ENCODE peak calls at places on chromosomes 12 and 14, in four cellular contexts. M, A, J and D are unnamed samples.

GRCh38 chr12:96073346-96074336 is 38.3 kb upstream of the LTA4H start:
- DNase-seq in M (no peak), A (no peak), J (no peak), D (no peak)

GRCh38 chr12:25054783-25055144 is 105.9 kb upstream of the BCAT1 start:
- DNase-seq in M (no peak), A (no peak), J (no peak), D (no peak)

GRCh38 chr12:6347367-6348338 is 5.8 kb upstream of the TNFRSF1A start:
- DNase-seq in M (peak), A (no peak), J (no peak), D (peak)

GRCh38 chr12:12441891-12442461 is 85.1 kb downstream of the BORCS5 start:
- DNase-seq in M (no peak), A (no peak), J (no peak), D (no peak)

GRCh38 chr12:28958553-28959195 is 190.4 kb upstream of the FAR2 start:
- DNase-seq in M (no peak), A (no peak), J (no peak), D (peak)

GRCh38 chr14:55123101-55123500 is 6.0 kb upstream of the LGALS3 start:
- DNase-seq in M (no peak), A (no peak), J (no peak), D (peak)

GRCh38 chr12:1927051-1927680 is 8.7 kb upstream of the CACNA2D4 start:
- DNase-seq in M (no peak), A (peak), J (no peak), D (no peak)

GRCh38 chr12:56991319-56991906 is 14.9 kb downstream of the ZBTB39 start:
- DNase-seq in M (peak), A (no peak), J (peak), D (no peak)

GRCh38 chr12:64998327-64999156 is 122.6 kb downstream of the WIF1 start:
- DNase-seq in M (no peak), A (no peak), J (no peak), D (peak)

GRCh38 chr12:62698701-62699101 is 232.1 kb downstream of the MON2 start:
- DNase-seq in M (no peak), A (no peak), J (no peak), D (peak)

GRCh38 chr14:40909906-40910305 is 696.8 kb upstream of the LRFN5 start:
- DNase-seq in M (no peak), A (no peak), J (no peak), D (no peak)

GRCh38 chr14:73237219-73237785 is at the start of gene PAPLN:
- DNase-seq in M (peak), A (no peak), J (no peak), D (no peak)

DNA sequence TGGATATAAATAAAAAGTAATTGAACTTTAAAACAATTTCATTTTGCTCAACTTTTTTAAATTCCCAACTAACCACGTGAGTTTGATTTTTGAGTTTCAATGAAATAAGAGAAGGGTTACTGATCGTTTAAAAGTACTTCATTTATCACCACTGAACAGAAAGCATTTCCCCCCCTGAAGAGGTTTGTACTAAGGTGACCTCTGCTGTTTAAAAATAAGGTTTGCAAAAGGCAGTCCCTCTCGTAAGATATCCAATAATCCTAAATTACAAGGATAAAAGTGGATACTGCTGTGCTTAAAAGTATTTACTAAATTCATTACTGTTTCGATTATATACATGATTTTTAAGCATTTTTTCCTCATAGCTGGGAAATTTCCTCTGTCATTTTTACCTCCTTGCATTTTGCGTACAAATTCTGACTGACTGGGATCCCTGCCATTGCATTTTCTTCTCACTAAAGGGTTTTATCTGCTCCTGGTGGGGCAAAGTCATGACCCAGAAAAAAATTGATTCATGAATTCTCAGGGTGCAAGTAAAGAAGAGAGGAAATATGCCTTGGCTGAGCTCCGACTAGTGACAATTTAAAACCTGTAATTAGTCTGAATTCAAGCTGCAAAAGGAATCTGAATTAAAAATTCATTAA is 463.8 kb downstream of the PRKD1 start:
- DNase-seq in M (no peak), A (no peak), J (no peak), D (peak)
- TF ChIP-seq CTCF in M (no peak), A (no peak), J (no peak), D (peak)

GRCh38 chr14:23056257-23056955 is 914 bp downstream of the CDH24 start:
- DNase-seq in M (peak), A (peak), J (peak), D (peak)

GRCh38 chr14:23057757-23058653 is 685 bp upstream of the CDH24 start:
- DNase-seq in M (peak), A (peak), J (peak), D (peak)

GRCh38 chr14:23058654-23059504 is 1.6 kb upstream of the CDH24 start:
- DNase-seq in M (no peak), A (no peak), J (no peak), D (no peak)

GRCh38 chr14:23055621-23056256 is 1.6 kb downstream of the CDH24 start:
- DNase-seq in M (no peak), A (no peak), J (no peak), D (peak)

DNA sequence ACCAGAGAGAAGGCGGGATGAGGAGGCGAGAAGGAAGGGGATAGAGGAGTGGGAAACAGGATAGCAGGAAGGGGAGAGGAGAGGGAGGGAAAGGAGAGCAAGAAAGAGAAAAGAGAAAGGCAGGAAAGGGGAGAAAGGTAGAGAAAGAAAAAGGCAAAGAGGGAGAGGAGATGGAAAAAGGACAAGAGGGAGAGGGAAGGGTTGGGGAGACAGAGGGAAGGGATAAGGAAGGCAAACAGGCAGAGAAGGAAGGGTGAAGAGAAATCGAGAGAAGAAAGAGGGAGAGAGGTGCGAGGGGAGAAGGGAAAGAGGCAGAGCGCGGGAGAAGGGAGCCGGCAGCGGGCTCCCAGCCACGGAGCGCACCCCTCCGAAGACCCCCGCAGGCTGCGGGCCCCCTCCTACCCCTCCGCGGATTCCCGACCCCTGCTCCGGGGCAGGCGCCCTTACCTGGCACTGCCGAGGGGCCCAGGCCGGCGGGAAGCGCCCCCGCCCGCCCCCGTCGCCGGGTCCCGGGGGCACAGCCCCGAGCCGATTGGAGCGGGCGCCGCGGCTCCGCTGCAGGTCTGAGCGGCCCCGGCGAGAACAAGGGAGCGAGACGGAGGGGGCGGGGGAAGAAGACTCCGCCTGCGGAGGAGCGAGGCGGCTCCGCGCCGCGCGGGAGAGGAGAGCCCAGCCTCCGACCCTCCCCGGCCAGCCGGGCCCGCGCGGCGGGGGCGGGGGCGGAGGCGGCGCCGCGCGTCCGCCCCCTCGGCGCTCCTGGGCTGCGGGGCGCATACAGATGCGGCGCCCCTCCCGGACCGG is at the start of gene CDH24:
- DNase-seq in M (peak), A (peak), J (no peak), D (peak)
- H3K4me3 ChIP-seq in M (peak), A (peak), J (peak), D (peak)

GRCh38 chr12:49364989-49365388 is 2.3 kb upstream of the SPATS2 start:
- DNase-seq in M (no peak), A (no peak), J (no peak), D (peak)

GRCh38 chr12:49365542-49365941 is 1.7 kb upstream of the SPATS2 start:
- DNase-seq in M (no peak), A (no peak), J (no peak), D (no peak)

GRCh38 chr12:49367381-49368239 is at the start of gene SPATS2:
- DNase-seq in M (peak), A (peak), J (peak), D (no peak)

GRCh38 chr12:49368240-49368600 is 958 bp downstream of the SPATS2 start:
- DNase-seq in M (no peak), A (no peak), J (no peak), D (no peak)

DNA sequence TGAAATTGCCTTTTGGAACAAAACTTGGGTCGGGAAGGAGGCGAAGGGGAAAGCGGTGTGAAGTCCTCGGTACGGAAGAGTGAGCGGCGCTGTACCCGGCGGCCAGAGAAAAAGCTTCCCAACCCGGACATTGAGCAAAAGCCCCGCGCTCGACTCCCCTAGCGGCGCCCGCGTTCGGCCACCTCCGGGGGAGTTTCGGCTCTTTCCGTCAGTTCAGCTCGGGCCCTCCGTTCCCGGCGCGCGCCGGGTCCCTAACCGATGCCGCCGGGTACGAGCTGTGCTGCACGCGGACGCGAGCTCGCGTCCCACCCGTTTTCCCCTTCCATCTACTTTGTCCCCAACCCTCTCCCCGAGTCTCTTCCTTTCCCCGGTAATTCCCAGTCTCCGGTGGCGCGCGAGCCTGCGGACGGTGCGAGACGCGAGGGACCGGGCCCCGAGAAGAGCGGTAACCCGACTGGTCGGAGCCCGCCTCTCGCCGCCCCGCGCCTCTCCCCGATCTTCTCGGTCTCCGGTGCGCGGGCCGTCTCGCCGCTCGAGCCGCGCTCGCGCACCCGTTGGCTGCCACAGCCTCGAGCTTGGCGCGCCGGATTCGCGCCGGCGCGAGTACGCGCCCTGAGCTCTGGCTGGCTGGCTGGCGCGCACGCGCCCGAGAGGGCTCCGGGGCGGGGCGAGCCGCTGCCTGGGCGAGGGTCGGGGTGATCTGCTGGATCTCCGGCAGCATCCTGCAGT is 446 bp upstream of the SPATS2 start:
- DNase-seq in M (peak), A (peak), J (peak), D (peak)
- TF ChIP-seq CTCF in M (peak), A (peak), J (peak), D (peak)

GRCh38 chr14:65287264-65288131 is 125.0 kb upstream of the FUT8 start:
- DNase-seq in M (no peak), A (no peak), J (no peak), D (no peak)
- H3K4me3 ChIP-seq in M (no peak), A (no peak), J (no peak), D (no peak)

GRCh38 chr14:100419856-100420255 is 96.7 kb downstream of the SLC25A47 start:
- DNase-seq in M (no peak), A (no peak), J (no peak), D (no peak)

GRCh38 chr14:100415226-100415625 is 92.1 kb downstream of the SLC25A47 start:
- DNase-seq in M (no peak), A (no peak), J (no peak), D (no peak)

GRCh38 chr14:100416081-100416480 is 92.9 kb downstream of the SLC25A47 start:
- DNase-seq in M (no peak), A (no peak), J (no peak), D (no peak)

GRCh38 chr14:100416921-100417451 is 93.8 kb downstream of the SLC25A47 start:
- DNase-seq in M (no peak), A (peak), J (no peak), D (peak)

DNA sequence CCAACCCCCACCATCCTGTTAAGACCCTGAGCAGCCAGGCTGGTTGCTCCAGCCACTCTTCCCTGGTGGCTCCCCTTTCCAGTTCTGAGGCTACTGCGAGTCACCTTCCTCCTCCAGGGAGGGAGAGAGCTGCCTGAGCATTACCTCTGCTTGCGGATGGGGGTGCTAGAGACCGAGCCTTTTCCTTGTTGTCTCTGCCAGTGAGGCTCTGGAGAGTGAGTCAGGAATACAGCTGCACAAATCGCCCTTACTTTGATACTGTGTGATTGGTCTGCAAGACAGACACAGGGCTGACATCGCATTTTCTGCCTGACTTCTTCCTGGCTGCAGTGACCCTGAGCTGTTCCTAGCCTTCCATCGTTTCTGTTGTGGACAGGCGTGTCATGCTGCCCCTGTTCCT is 94.3 kb downstream of the SLC25A47 start:
- DNase-seq in M (peak), A (no peak), J (peak), D (peak)
- TF ChIP-seq CTCF in M (no peak), A (peak), J (no peak), D (peak)

GRCh38 chr12:60106207-60106606 is 510.4 kb downstream of the SLC16A7 start:
- DNase-seq in M (no peak), A (no peak), J (no peak), D (peak)
- H3K4me3 ChIP-seq in M (no peak), A (no peak), J (no peak), D (no peak)

DNA sequence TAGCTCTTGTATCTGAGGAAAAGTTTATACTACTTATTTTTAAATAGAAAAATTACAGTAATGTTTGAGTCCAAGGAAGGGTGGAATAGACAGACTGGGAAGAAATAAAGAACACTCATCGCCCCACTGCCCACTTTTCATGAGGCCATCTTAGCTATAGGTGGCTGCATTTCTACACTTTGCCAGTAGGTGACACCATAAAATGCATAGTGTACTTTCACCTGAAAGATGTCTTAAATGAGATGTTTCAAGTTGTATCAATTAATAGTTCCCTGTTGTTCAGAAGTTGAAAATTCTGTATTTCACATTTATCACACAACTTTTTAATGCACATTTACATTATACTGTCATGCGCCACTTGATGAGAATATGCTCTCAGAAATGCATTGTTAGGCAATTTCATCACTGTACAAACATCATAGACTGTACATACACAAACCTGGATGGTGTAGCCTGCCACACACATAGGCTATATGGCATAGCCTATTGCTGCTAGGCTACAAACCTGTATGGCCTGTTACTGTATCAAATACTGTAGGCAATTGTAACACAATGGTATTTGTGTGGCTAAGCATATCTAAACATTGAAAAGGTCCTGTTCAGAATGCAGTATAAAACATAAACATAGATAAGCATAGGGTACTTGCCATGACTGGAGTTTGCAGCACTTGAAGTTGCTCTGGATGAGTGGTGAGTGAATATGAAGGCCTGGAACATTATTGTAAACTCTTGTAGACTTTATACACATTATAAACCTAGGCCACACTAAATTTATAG is 27.5 kb downstream of the PMCH start:
- DNase-seq in M (no peak), A (no peak), J (no peak), D (peak)
- TF ChIP-seq CTCF in M (peak), A (peak), J (peak), D (peak)

DNA sequence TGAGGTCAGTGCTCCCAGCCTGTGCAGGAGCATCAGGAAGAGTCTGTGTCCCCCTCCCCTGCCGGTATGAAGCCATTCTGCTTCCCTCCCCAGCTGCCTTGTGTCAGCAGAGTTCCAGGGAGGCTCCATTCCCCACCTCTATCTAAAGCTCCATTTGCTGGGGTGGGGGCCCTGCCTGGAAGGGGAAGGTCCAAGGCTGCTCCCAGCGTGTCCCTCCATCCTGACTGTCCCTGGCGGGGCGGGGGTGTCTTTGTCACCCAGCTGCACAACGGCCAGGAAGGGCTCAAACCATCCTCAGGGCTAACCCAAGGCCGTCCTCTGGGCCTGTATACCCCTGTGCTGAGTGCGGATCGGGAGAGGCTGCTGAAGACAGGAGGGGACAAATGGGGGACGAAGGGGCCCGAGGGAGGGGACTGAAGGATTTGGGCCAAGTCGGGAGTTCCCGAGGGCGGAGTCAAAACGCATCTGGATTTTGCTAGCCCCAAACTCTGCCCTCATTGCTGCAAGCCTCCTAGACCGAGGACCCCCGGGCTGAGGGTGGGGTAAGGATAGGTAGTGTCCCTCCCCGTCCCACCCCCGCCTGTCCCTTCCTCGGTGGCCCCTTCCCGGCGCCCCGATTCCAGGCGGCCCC is 737 bp upstream of the ACVRL1 start:
- DNase-seq in M (no peak), A (no peak), J (no peak), D (no peak)
- H3K4me3 ChIP-seq in M (peak), A (peak), J (peak), D (peak)